ENCODE peak calls at places on chromosomes 16 and 17, in five cellular contexts. X is activated CD4-positive, alpha-beta T cell treated with anti-CD3 and anti-CD28 coated beads, Interleukin-2, amount 50 U/mL, for 4 hours; M is T-cell; J is T-helper 1 cell; O is skeletal muscle cell. I is an unnamed sample.

GRCh38 chr17:18246880-18247612 is 11.5 kb downstream of the FLII start:
- DNase-seq in O (no peak), J (no peak), X (no peak), M (no peak), I (peak; percentile 71)

GRCh38 chr16:23207485-23207884 is 24.9 kb downstream of the SCNN1G start:
- DNase-seq in X (no peak), J (no peak), M (no peak), O (no peak), I (no peak)

GRCh38 chr16:1258906-1259759 is 3.3 kb downstream of the TPSD1 start:
- DNase-seq in J (no peak), O (no peak), M (no peak), X (no peak), I (no peak)

GRCh38 chr16:11868412-11868980 is 17.2 kb upstream of the RSL1D1 start:
- DNase-seq in M (no peak), J (no peak), X (no peak), O (no peak), I (no peak)

GRCh38 chr17:30380106-30380420 is 1.3 kb downstream of the CPD start:
- DNase-seq in X (no peak), O (no peak), J (no peak), M (no peak), I (no peak)

GRCh38 chr16:22300427-22301071 is 3.3 kb downstream of the POLR3E start:
- DNase-seq in X (peak; percentile 29), O (no peak), M (peak; percentile 15), J (peak; percentile 40), I (no peak)

GRCh38 chr17:77422104-77422782 is 281.5 kb downstream of the SEC14L1 start:
- DNase-seq in M (no peak), J (no peak), X (no peak), O (no peak), I (no peak)

GRCh38 chr17:51185763-51186332 is 19.6 kb downstream of the NME2 start:
- DNase-seq in O (no peak), M (no peak), J (no peak), X (no peak), I (no peak)

GRCh38 chr16:50371936-50372595 is 3.3 kb upstream of the BRD7 start:
- DNase-seq in O (no peak), J (no peak), X (no peak), M (no peak), I (no peak)

GRCh38 chr16:57315401-57315800 is 30.9 kb upstream of the PLLP start:
- DNase-seq in X (no peak), J (no peak), O (no peak), M (no peak), I (no peak)

GRCh38 chr17:9824094-9824493 is 1.6 kb upstream of the GLP2R start:
- DNase-seq in O (no peak), J (no peak), X (no peak), M (no peak), I (no peak)

GRCh38 chr16:35752012-35752772 is 2292.8 kb downstream of the TP53TG3F start:
- DNase-seq in O (no peak), X (no peak), J (no peak), M (no peak), I (no peak)

GRCh38 chr17:46876353-46876887 is 25.0 kb downstream of the WNT9B start:
- DNase-seq in O (no peak), J (no peak), M (no peak), X (no peak), I (no peak)

GRCh38 chr17:3968886-3969524 is 4.8 kb upstream of the ATP2A3 start:
- DNase-seq in X (no peak), O (no peak), M (no peak), J (no peak), I (no peak)

GRCh38 chr17:57669671-57670529 is 75.2 kb downstream of the CCDC182 start:
- DNase-seq in J (no peak), O (no peak), X (no peak), M (no peak), I (no peak)

GRCh38 chr17:49132317-49132698 is 261 bp upstream of the B4GALNT2 start:
- DNase-seq in J (no peak), X (no peak), M (no peak), O (no peak), I (no peak)

GRCh38 chr16:22849517-22849916 is 35.6 kb downstream of the HS3ST2 start:
- DNase-seq in X (no peak), J (no peak), M (no peak), O (no peak), I (no peak)

GRCh38 chr16:28521436-28521835 is 14.8 kb upstream of the IL27 start:
- DNase-seq in J (no peak), O (no peak), X (no peak), M (no peak), I (no peak)

GRCh38 chr17:45382226-45382625 is 50.4 kb downstream of the ARHGAP27 start:
- DNase-seq in M (no peak), O (no peak), X (no peak), J (no peak), I (no peak)

GRCh38 chr16:1117926-1118325 is 21.9 kb upstream of the C1QTNF8 start:
- DNase-seq in O (no peak), X (no peak), M (no peak), J (no peak), I (no peak)

GRCh38 chr16:31354394-31355291 is at the start of gene ITGAX:
- DNase-seq in O (peak; percentile 6), M (peak; percentile 29), X (peak; percentile 14), J (no peak), I (no peak)

GRCh38 chr16:65500007-65500406 is 378.1 kb upstream of the CDH11 start:
- DNase-seq in O (no peak), M (no peak), X (no peak), J (no peak), I (no peak)

GRCh38 chr17:60468371-60468770 is 46.1 kb downstream of the CHCT1 start:
- DNase-seq in O (no peak), X (no peak), M (no peak), J (no peak), I (no peak)

GRCh38 chr17:53749178-53749577 is 73.5 kb upstream of the KIF2B start:
- DNase-seq in O (peak; percentile 42), M (no peak), X (no peak), J (no peak), I (no peak)

GRCh38 chr16:16052916-16053315 is 103.5 kb downstream of the ABCC1 start:
- DNase-seq in X (no peak), O (no peak), M (no peak), J (no peak), I (no peak)

GRCh38 chr17:54282886-54283285 is 460.2 kb downstream of the KIF2B start:
- DNase-seq in J (no peak), M (no peak), O (no peak), X (no peak), I (no peak)

GRCh38 chr16:4474192-4474961 is at the start of gene NMRAL1:
- DNase-seq in J (peak; percentile 85), O (peak; percentile 74), M (peak; percentile 81), X (peak; percentile 63), I (peak; percentile 82)

GRCh38 chr17:75785770-75786538 is 1.3 kb downstream of the UNK start:
- DNase-seq in J (no peak), O (peak; percentile 38), X (no peak), M (no peak), I (no peak)